ENCODE peak calls at places on chromosome 15, in four cellular contexts. G is H1, L is mesendoderm, E is H9. W is an unnamed sample.

GRCh38 chr15:74817370-74817737 is 4.7 kb downstream of the LMAN1L start:
- DNase-seq in G (no peak), L (peak), E (peak), W (peak)

GRCh38 chr15:55402707-55403106 is 5.5 kb downstream of the CCPG1 start:
- DNase-seq in G (no peak), L (no peak), E (no peak), W (no peak)

GRCh38 chr15:51620647-51621046 is 1.9 kb downstream of the DMXL2 start:
- DNase-seq in G (no peak), L (no peak), E (no peak), W (no peak)

GRCh38 chr15:60703196-60703933 is 224.4 kb upstream of the ICE2 start:
- DNase-seq in G (no peak), L (no peak), E (no peak), W (no peak)

GRCh38 chr15:60017538-60018199 is 13.6 kb downstream of the FOXB1 start:
- DNase-seq in G (no peak), L (no peak), E (no peak), W (no peak)

GRCh38 chr15:95284487-95284886 is 1046.0 kb upstream of the NR2F2 start:
- DNase-seq in G (no peak), L (no peak), E (no peak), W (no peak)

GRCh38 chr15:57503051-57503702 is 88.5 kb upstream of the MYZAP start:
- DNase-seq in G (no peak), L (peak), E (peak), W (no peak)

GRCh38 chr15:64825081-64825430 is 391 bp downstream of the PIF1 start:
- DNase-seq in G (no peak), L (no peak), E (no peak), W (no peak)

GRCh38 chr15:25563571-25563970 is 124.7 kb upstream of the UBE3A start:
- DNase-seq in G (no peak), L (no peak), E (no peak), W (no peak)

GRCh38 chr15:65405793-65406192 is 17.0 kb downstream of the IGDCC4 start:
- DNase-seq in G (no peak), L (no peak), E (peak), W (no peak)

GRCh38 chr15:98760112-98760826 is 111.9 kb downstream of the IGF1R start:
- DNase-seq in G (no peak), L (no peak), E (no peak), W (no peak)

GRCh38 chr15:80550219-80550909 is 144.7 kb upstream of the ABHD17C start:
- DNase-seq in G (no peak), L (no peak), E (no peak), W (peak)

GRCh38 chr15:77742127-77742526 is 109.4 kb upstream of the LINGO1 start:
- DNase-seq in G (no peak), L (no peak), E (no peak), W (no peak)

GRCh38 chr15:77738441-77739437 is 106.0 kb upstream of the LINGO1 start:
- DNase-seq in G (no peak), L (no peak), E (peak), W (no peak)

GRCh38 chr15:77737238-77738037 is 104.7 kb upstream of the LINGO1 start:
- DNase-seq in G (no peak), L (no peak), E (no peak), W (no peak)

GRCh38 chr15:77738038-77738370 is 105.3 kb upstream of the LINGO1 start:
- DNase-seq in G (no peak), L (no peak), E (no peak), W (no peak)

GRCh38 chr15:77739591-77740378 is 107.1 kb upstream of the LINGO1 start:
- DNase-seq in G (peak), L (no peak), E (peak), W (no peak)
- H4K5ac ChIP-seq in G (no peak), L (no peak), E (no peak), W (no peak)

GRCh38 chr15:36498401-36498800 is 81.0 kb upstream of the CDIN1 start:
- DNase-seq in G (no peak), L (no peak), E (no peak), W (no peak)

GRCh38 chr15:36499751-36500389 is 79.6 kb upstream of the CDIN1 start:
- DNase-seq in G (no peak), L (no peak), E (no peak), W (peak)

GRCh38 chr15:36498922-36499321 is 80.5 kb upstream of the CDIN1 start:
- DNase-seq in G (no peak), L (no peak), E (no peak), W (no peak)

GRCh38 chr15:36502509-36502908 is 76.9 kb upstream of the CDIN1 start:
- DNase-seq in G (no peak), L (no peak), E (no peak), W (no peak)

GRCh38 chr15:36501063-36501678 is 78.3 kb upstream of the CDIN1 start:
- DNase-seq in G (no peak), L (peak), E (peak), W (peak)
- H4K5ac ChIP-seq in G (no peak), L (no peak), E (no peak), W (no peak)

DNA sequence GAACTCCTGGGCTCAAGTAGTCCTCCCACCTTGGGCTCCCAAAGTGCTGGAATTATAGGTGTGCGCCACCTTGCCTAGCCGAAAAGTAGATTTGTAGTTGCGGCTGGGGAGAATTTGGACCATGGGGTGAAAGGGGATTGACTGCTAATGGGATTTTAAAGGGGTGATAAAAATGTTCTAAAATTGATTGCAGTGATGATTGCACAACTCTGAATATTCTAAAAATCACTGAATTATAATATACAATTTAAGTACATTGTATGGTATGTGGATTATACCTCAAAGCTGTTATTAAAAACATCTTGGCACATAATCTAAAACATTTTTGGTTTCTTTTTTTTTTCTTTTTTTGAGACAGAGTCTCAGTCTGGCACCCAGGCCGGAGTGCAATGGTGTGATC is 3.9 kb downstream of the PRC1 start:
- DNase-seq in G (no peak), L (no peak), E (no peak), W (no peak)
- H4K5ac ChIP-seq in G (no peak), L (no peak), E (no peak), W (no peak)

GRCh38 chr15:34128898-34129297 is 27.0 kb downstream of the PGBD4 start:
- DNase-seq in G (no peak), L (no peak), E (no peak), W (no peak)

GRCh38 chr15:34132881-34133280 is 31.0 kb downstream of the PGBD4 start:
- DNase-seq in G (no peak), L (no peak), E (no peak), W (peak)

GRCh38 chr15:34133511-34133910 is 31.6 kb downstream of the PGBD4 start:
- DNase-seq in G (no peak), L (no peak), E (no peak), W (peak)
- H4K5ac ChIP-seq in G (no peak), L (no peak), E (no peak), W (no peak)

GRCh38 chr15:94240486-94240885 is 9.1 kb downstream of the MCTP2 start:
- DNase-seq in G (no peak), L (peak), E (no peak), W (no peak)
- H4K5ac ChIP-seq in G (no peak), L (no peak), E (no peak), W (no peak)